ENCODE peak calls at places on chromosomes 1 and 21, in four cellular contexts. Q, E, N and U are unnamed samples.

GRCh38 chr1:212186427-212187207 is 98.6 kb upstream of the PPP2R5A start:
- DNase-seq in N (no peak), Q (peak; percentile 24), E (no peak), U (peak; percentile 52)

GRCh38 chr1:67043366-67043765 is 10.6 kb downstream of the SLC35D1 start:
- DNase-seq in E (no peak), N (no peak), Q (no peak), U (no peak)

GRCh38 chr1:8851060-8851459 is 27.4 kb downstream of the ENO1 start:
- DNase-seq in E (no peak), N (no peak), Q (no peak), U (no peak)

GRCh38 chr1:182377175-182377574 is 14.4 kb downstream of the GLUL start:
- DNase-seq in N (no peak), Q (no peak), E (no peak), U (no peak)

GRCh38 chr1:44390277-44390676 is 14.8 kb upstream of the RNF220 start:
- DNase-seq in E (no peak), N (no peak), Q (peak; percentile 57), U (no peak)

GRCh38 chr21:39715804-39716397 is 29.1 kb upstream of the IGSF5 start:
- DNase-seq in Q (peak; percentile 49), E (peak; percentile 52), N (no peak), U (peak; percentile 74)

GRCh38 chr21:42460391-42461184 is 35.4 kb downstream of the RSPH1 start:
- DNase-seq in Q (no peak), E (no peak), N (no peak), U (no peak)

GRCh38 chr1:163066168-163066567 is 3.0 kb upstream of the RGS4 start:
- DNase-seq in N (no peak), E (no peak), Q (no peak), U (no peak)

GRCh38 chr1:203913045-203913444 is 51.6 kb downstream of the SNRPE start:
- DNase-seq in N (no peak), Q (no peak), E (no peak), U (no peak)

GRCh38 chr1:159920202-159920601 is 5.1 kb downstream of the TAGLN2 start:
- DNase-seq in E (no peak), Q (no peak), N (no peak), U (no peak)

GRCh38 chr1:204192589-204193352 is 3.5 kb downstream of the KISS1 start:
- DNase-seq in E (no peak), Q (no peak), N (no peak), U (no peak)

GRCh38 chr1:183517401-183517800 is 45.1 kb downstream of the SMG7 start:
- DNase-seq in N (no peak), E (no peak), Q (no peak), U (no peak)

GRCh38 chr1:154767315-154768240 is 102.5 kb downstream of the KCNN3 start:
- DNase-seq in N (no peak), E (no peak), Q (peak; percentile 56), U (no peak)

GRCh38 chr1:74733616-74734484 is 898 bp downstream of the TYW3 start:
- DNase-seq in N (no peak), E (no peak), Q (peak; percentile 84), U (peak; percentile 60)

GRCh38 chr21:38660333-38661295 is 145.1 kb upstream of the ETS2 start:
- DNase-seq in E (no peak), N (peak; percentile 53), Q (no peak), U (peak; percentile 53)

GRCh38 chr1:41528106-41528505 is 43.6 kb upstream of the EDN2 start:
- DNase-seq in Q (no peak), E (no peak), N (no peak), U (no peak)

GRCh38 chr1:181104790-181105133 is 16.3 kb downstream of the IER5 start:
- DNase-seq in Q (no peak), E (no peak), N (peak; percentile 70), U (no peak)

GRCh38 chr1:147504801-147505303 is 36.4 kb upstream of the BCL9 start:
- DNase-seq in Q (peak; percentile 21), N (no peak), E (no peak), U (no peak)

GRCh38 chr1:160996195-160996594 is 24.8 kb downstream of the F11R start:
- DNase-seq in Q (no peak), E (no peak), N (no peak), U (no peak)

GRCh38 chr1:61674221-61674620 is 50.7 kb downstream of the TM2D1 start:
- DNase-seq in N (no peak), E (peak; percentile 36), Q (no peak), U (no peak)

GRCh38 chr1:6030547-6031261 is 15.0 kb upstream of the KCNAB2 start:
- DNase-seq in Q (no peak), N (no peak), E (no peak), U (no peak)

GRCh38 chr1:226644541-226645176 is 94.4 kb downstream of the ITPKB start:
- DNase-seq in E (no peak), N (peak; percentile 17), Q (no peak), U (no peak)

DNA sequence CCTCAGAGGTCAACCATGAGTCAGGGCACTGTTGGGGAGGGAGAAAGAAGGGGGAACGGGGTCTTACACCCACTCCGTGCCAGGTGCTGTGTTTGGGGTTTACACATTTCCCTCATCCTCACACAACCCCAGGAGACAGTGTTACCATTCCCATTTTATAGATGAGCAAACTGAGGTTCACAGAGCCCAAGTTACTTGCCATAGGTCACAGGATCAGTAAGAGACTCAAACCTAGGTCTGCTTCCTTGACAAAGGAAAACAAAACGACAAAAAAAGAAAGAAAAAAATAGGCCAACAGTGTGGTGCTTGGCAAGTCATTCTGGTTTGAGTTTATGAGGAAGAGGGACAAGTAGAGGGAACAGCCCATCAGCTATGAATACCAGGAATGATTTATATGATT is 16.3 kb upstream of the CDCP2 start:
- DNase-seq in Q (no peak), E (no peak), N (no peak), U (no peak)
- H3K4me3 ChIP-seq in Q (no peak overlapping the region), E (no peak overlapping the region), N (no peak overlapping the region), U (no peak overlapping the region)

GRCh38 chr21:29080454-29080930 is 7.0 kb upstream of the CCT8 start:
- DNase-seq in Q (no peak), N (no peak), E (no peak), U (no peak)

GRCh38 chr21:29074783-29075182 is 1.3 kb upstream of the CCT8 start:
- DNase-seq in Q (no peak), E (no peak), N (no peak), U (no peak)

GRCh38 chr21:29075706-29076447 is 2.4 kb upstream of the CCT8 start:
- DNase-seq in N (no peak), Q (no peak), E (no peak), U (no peak)

GRCh38 chr21:29078884-29079765 is 5.7 kb upstream of the CCT8 start:
- DNase-seq in N (peak; percentile 52), E (peak; percentile 37), Q (no peak), U (peak; percentile 29)

DNA sequence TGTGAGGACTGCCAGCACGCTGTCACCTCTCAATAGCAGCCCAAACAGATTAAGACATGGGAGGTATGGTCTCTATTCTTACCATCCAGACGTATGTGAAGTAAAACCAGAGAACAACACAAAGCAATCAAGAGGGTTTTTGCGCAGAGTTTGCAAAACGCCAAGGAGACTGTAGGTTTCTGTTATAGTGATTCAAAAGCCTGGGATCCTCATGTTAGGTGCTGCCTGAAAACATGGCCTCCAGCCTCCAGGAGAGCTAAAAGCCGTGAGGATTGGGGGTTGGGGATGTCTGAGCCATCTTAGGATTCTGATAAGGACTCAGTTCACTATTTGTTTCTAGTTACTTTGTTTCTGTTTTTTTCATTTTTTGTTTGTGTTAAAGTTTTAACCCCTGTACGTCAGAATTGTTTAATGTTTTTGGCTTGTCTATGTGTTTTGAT is 4.2 kb upstream of the CCT8 start:
- DNase-seq in E (no peak), Q (peak; percentile 46), N (no peak), U (peak; percentile 43)
- H3K4me3 ChIP-seq in E (peak overlapping the region; percentile 64), Q (peak overlapping the region; percentile 35), N (peak overlapping the region; percentile 64), U (peak overlapping the region; percentile 39)

GRCh38 chr1:155973723-155974122 is 4.6 kb downstream of the ARHGEF2 start:
- DNase-seq in Q (no peak), E (no peak), N (no peak), U (no peak)
- H3K4me3 ChIP-seq in Q (no peak overlapping the region), E (no peak overlapping the region), N (peak overlapping the region; percentile 94), U (no peak overlapping the region)

DNA sequence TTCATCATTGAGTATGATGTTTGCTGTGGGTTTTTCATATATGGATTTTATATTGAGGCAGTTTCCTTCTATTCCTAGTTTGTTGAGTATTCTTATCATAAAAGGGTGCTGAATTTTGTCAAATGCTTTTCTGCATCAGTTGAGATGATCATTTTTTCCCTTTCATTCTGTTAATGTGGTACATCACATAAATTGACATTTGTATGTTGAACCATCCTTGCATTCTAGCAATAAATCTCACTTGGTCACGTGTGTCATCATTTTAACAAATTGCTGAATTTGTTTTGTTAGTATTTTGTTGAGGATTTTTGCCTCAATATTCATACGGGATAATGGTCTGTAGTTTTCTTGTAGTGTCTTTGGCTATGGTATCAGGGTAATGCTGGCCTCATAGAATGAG is 19.9 kb downstream of the TTC34 start:
- DNase-seq in N (no peak), Q (no peak), E (no peak), U (no peak)
- H3K4me3 ChIP-seq in N (no peak overlapping the region), Q (no peak overlapping the region), E (no peak overlapping the region), U (no peak overlapping the region)